ENCODE peak calls at places on chromosomes 5 and 9, in five cellular contexts. One of them, this sample, is unnamed.
A peak's percentile ranks its signal among the peaks of the same experiment; 100 is the strongest.

GRCh38 chr5:179679014-179679674 is 1.7 kb downstream of the CBY3 start:
- DNase-seq in left ventricle myocardium inferior: peak; percentile 73
- DNase-seq in heart right ventricle: peak; percentile 84
- DNase-seq in A549: no peak
- DNase-seq in breast epithelium: peak; percentile 79
- DNase-seq in this sample: peak; percentile 50

GRCh38 chr9:18124760-18125159 is 349.2 kb upstream of the ADAMTSL1 start:
- DNase-seq in left ventricle myocardium inferior: no peak
- DNase-seq in heart right ventricle: no peak
- DNase-seq in A549: no peak
- DNase-seq in breast epithelium: no peak
- DNase-seq in this sample: no peak

GRCh38 chr9:7011395-7012067 is 253.8 kb downstream of the KDM4C start:
- DNase-seq in heart right ventricle: no peak
- DNase-seq in breast epithelium: no peak
- DNase-seq in A549: no peak
- DNase-seq in left ventricle myocardium inferior: no peak
- DNase-seq in this sample: no peak

GRCh38 chr9:6877671-6878161 is 119.9 kb downstream of the KDM4C start:
- DNase-seq in heart right ventricle: no peak
- DNase-seq in A549: peak; percentile 57
- DNase-seq in breast epithelium: no peak
- DNase-seq in left ventricle myocardium inferior: no peak
- DNase-seq in this sample: no peak

GRCh38 chr9:135348076-135348787 is 131.3 kb upstream of the PPP1R26 start:
- DNase-seq in breast epithelium: no peak
- DNase-seq in left ventricle myocardium inferior: no peak
- DNase-seq in A549: no peak
- DNase-seq in heart right ventricle: no peak
- DNase-seq in this sample: no peak

GRCh38 chr5:59341155-59341554 is 552.4 kb downstream of the PDE4D start:
- DNase-seq in left ventricle myocardium inferior: no peak
- DNase-seq in breast epithelium: no peak
- DNase-seq in heart right ventricle: no peak
- DNase-seq in A549: no peak
- DNase-seq in this sample: no peak

GRCh38 chr5:37519807-37520206 is 140.7 kb downstream of the WDR70 start:
- DNase-seq in breast epithelium: no peak
- DNase-seq in heart right ventricle: no peak
- DNase-seq in left ventricle myocardium inferior: no peak
- DNase-seq in A549: no peak
- DNase-seq in this sample: no peak

GRCh38 chr5:11683666-11684065 is 220.6 kb downstream of the CTNND2 start:
- DNase-seq in heart right ventricle: no peak
- DNase-seq in breast epithelium: no peak
- DNase-seq in A549: no peak
- DNase-seq in left ventricle myocardium inferior: peak; percentile 19
- DNase-seq in this sample: no peak

GRCh38 chr9:131800885-131801284 is 61.0 kb upstream of the RAPGEF1 start:
- DNase-seq in left ventricle myocardium inferior: no peak
- DNase-seq in A549: no peak
- DNase-seq in breast epithelium: no peak
- DNase-seq in heart right ventricle: no peak
- DNase-seq in this sample: no peak

GRCh38 chr5:89228355-89228754 is 345.4 kb upstream of the MEF2C start:
- DNase-seq in breast epithelium: no peak
- DNase-seq in heart right ventricle: no peak
- DNase-seq in A549: no peak
- DNase-seq in left ventricle myocardium inferior: no peak
- DNase-seq in this sample: no peak

GRCh38 chr5:102681403-102681983 is 73.6 kb upstream of the PAM start:
- DNase-seq in breast epithelium: no peak
- DNase-seq in heart right ventricle: peak; percentile 35
- DNase-seq in left ventricle myocardium inferior: peak; percentile 32
- DNase-seq in A549: peak; percentile 61
- DNase-seq in this sample: peak; percentile 48

GRCh38 chr9:87518702-87519335 is 21.2 kb downstream of the DAPK1 start:
- DNase-seq in heart right ventricle: peak; percentile 34
- DNase-seq in A549: no peak
- DNase-seq in left ventricle myocardium inferior: peak; percentile 60
- DNase-seq in breast epithelium: no peak
- DNase-seq in this sample: no peak

GRCh38 chr5:180424094-180424493 is 70.1 kb upstream of the CNOT6 start:
- DNase-seq in left ventricle myocardium inferior: no peak
- DNase-seq in breast epithelium: no peak
- DNase-seq in heart right ventricle: no peak
- DNase-seq in A549: no peak
- DNase-seq in this sample: no peak

GRCh38 chr9:5909999-5910398 is 19.3 kb downstream of the MLANA start:
- DNase-seq in breast epithelium: no peak
- DNase-seq in left ventricle myocardium inferior: no peak
- DNase-seq in A549: no peak
- DNase-seq in heart right ventricle: no peak
- DNase-seq in this sample: no peak

GRCh38 chr5:60687927-60688720 is 11.8 kb downstream of the DEPDC1B start:
- DNase-seq in breast epithelium: no peak
- DNase-seq in heart right ventricle: no peak
- DNase-seq in A549: peak; percentile 75
- DNase-seq in left ventricle myocardium inferior: no peak
- DNase-seq in this sample: no peak

GRCh38 chr5:134151723-134152122 is 25.0 kb downstream of the SKP1 start:
- DNase-seq in breast epithelium: no peak
- DNase-seq in A549: no peak
- DNase-seq in left ventricle myocardium inferior: no peak
- DNase-seq in heart right ventricle: no peak
- DNase-seq in this sample: no peak

GRCh38 chr5:134148986-134149539 is 27.7 kb downstream of the SKP1 start:
- DNase-seq in heart right ventricle: no peak
- DNase-seq in left ventricle myocardium inferior: no peak
- DNase-seq in breast epithelium: no peak
- DNase-seq in A549: no peak
- DNase-seq in this sample: no peak

GRCh38 chr5:134149571-134150303 is 27.0 kb downstream of the SKP1 start:
- DNase-seq in left ventricle myocardium inferior: no peak
- DNase-seq in A549: no peak
- DNase-seq in heart right ventricle: no peak
- DNase-seq in breast epithelium: no peak
- DNase-seq in this sample: no peak

GRCh38 chr5:134153241-134153640 is 23.5 kb downstream of the SKP1 start:
- DNase-seq in A549: no peak
- DNase-seq in breast epithelium: no peak
- DNase-seq in left ventricle myocardium inferior: no peak
- DNase-seq in heart right ventricle: no peak
- DNase-seq in this sample: no peak

DNA sequence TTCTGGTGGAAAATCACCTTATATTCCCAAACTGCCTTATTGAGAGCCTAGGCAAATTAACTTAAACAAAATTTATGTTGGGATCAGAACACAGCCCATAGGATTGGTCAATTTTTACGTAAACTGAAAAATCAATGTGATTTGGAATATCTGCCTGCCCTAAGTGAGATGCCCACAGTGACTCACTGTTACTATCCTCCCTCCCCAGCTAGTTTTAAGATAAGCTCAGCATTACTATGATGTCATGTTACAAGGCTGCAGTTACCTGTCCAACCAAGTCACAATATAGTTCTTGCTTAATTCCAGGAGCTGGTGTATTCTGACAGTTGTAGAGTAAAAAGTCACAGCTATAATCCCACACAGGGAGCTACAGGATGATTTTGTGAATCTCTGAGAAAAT is 23.1 kb downstream of the SKP1 start:
- DNase-seq in heart right ventricle: no peak
- DNase-seq in A549: no peak
- DNase-seq in breast epithelium: no peak
- DNase-seq in left ventricle myocardium inferior: no peak
- DNase-seq in this sample: no peak
- H3K9me3 ChIP-seq in heart right ventricle: no peaks in the 10 kb centered on the region
- H3K9me3 ChIP-seq in A549: no peaks in the 10 kb centered on the region
- H3K9me3 ChIP-seq in breast epithelium: no peaks in the 10 kb centered on the region
- H3K9me3 ChIP-seq in left ventricle myocardium inferior: no peaks in the 10 kb centered on the region
- H3K9me3 ChIP-seq in this sample: no peaks in the 10 kb centered on the region

GRCh38 chr5:128876848-128877387 is 88.4 kb upstream of the SLC27A6 start:
- DNase-seq in left ventricle myocardium inferior: no peak
- DNase-seq in breast epithelium: no peak
- DNase-seq in heart right ventricle: no peak
- DNase-seq in A549: no peak
- DNase-seq in this sample: no peak
- H3K9me3 ChIP-seq in left ventricle myocardium inferior: no peaks in the 10 kb centered on the region
- H3K9me3 ChIP-seq in breast epithelium: no peaks in the 10 kb centered on the region
- H3K9me3 ChIP-seq in heart right ventricle: no peaks in the 10 kb centered on the region
- H3K9me3 ChIP-seq in A549: no peaks in the 10 kb centered on the region
- H3K9me3 ChIP-seq in this sample: no peaks in the 10 kb centered on the region

DNA sequence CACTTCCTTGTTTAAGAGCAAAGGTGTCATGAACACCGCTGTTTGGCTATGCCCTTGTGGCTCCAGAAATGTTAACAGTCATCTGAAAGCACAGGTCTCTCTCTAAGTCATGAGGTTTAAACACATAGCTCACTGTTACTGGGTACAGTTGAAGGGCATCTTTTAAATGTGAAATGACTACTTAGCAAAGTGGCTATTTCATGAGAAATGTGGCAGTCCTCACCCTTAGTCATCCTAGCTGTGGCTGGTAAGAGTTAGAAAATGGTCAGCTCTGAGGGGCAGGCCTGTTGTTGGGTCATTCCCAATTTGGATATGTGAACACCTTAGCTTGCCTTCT is 24.2 kb upstream of the TMEM171 start:
- DNase-seq in left ventricle myocardium inferior: no peak
- DNase-seq in A549: no peak
- DNase-seq in heart right ventricle: no peak
- DNase-seq in breast epithelium: no peak
- DNase-seq in this sample: no peak
- H3K9me3 ChIP-seq in left ventricle myocardium inferior: peaks cover 35% of the 10 kb centered on the region
- H3K9me3 ChIP-seq in A549: peaks cover 14% of the 10 kb centered on the region
- H3K9me3 ChIP-seq in heart right ventricle: peaks cover 13% of the 10 kb centered on the region
- H3K9me3 ChIP-seq in breast epithelium: peaks cover 12% of the 10 kb centered on the region
- H3K9me3 ChIP-seq in this sample: no peaks in the 10 kb centered on the region

DNA sequence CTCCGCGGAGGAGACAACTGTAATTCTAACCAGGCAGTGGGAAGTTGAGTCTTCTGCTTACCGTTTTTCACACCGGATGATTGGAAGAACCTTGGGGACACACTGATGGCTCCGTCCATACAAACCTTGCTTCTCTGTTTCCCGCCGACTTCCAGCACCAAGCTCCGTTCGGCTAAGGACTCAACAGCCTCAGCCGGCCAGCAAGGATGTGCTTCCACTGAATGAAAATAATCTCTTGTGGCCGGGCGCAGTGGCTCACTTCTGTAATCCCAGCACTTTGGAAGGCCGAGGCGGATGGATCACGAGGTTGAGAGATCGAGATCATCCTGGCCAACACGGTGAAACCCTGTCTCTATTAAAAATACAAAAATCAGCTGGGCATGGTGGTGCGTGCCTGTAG is 1.8 kb upstream of the EDF1 start:
- DNase-seq in heart right ventricle: no peak
- DNase-seq in A549: no peak
- DNase-seq in breast epithelium: no peak
- DNase-seq in left ventricle myocardium inferior: no peak
- DNase-seq in this sample: no peak
- H3K9me3 ChIP-seq in heart right ventricle: no peaks in the 10 kb centered on the region
- H3K9me3 ChIP-seq in A549: peaks cover 40% of the 10 kb centered on the region
- H3K9me3 ChIP-seq in breast epithelium: no peaks in the 10 kb centered on the region
- H3K9me3 ChIP-seq in left ventricle myocardium inferior: peaks cover 6% of the 10 kb centered on the region
- H3K9me3 ChIP-seq in this sample: no peaks in the 10 kb centered on the region

DNA sequence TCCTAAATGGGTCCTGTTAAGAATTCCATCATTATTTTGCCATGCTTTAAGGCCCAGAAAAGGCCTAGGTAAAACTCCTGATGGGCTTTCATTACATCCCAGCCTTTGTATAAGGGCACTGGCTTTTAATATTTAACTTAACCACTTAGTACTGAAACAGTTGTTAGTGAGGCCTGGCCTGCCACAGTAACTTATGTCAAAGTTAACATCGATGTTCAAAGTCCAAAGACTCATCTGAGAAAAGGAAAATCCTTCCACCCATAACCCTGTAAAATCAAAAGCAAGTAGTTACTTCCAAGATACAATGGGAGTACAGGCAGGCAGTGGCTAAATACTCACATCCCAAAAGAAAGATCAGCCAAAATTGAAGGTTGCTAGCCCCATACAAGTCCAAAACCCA is 15.0 kb upstream of the UGT3A1 start:
- DNase-seq in A549: no peak
- DNase-seq in breast epithelium: no peak
- DNase-seq in left ventricle myocardium inferior: no peak
- DNase-seq in heart right ventricle: no peak
- DNase-seq in this sample: no peak
- H3K9me3 ChIP-seq in A549: no peaks in the 10 kb centered on the region
- H3K9me3 ChIP-seq in breast epithelium: peaks cover 16% of the 10 kb centered on the region
- H3K9me3 ChIP-seq in left ventricle myocardium inferior: peaks cover 16% of the 10 kb centered on the region
- H3K9me3 ChIP-seq in heart right ventricle: no peaks in the 10 kb centered on the region
- H3K9me3 ChIP-seq in this sample: no peaks in the 10 kb centered on the region

DNA sequence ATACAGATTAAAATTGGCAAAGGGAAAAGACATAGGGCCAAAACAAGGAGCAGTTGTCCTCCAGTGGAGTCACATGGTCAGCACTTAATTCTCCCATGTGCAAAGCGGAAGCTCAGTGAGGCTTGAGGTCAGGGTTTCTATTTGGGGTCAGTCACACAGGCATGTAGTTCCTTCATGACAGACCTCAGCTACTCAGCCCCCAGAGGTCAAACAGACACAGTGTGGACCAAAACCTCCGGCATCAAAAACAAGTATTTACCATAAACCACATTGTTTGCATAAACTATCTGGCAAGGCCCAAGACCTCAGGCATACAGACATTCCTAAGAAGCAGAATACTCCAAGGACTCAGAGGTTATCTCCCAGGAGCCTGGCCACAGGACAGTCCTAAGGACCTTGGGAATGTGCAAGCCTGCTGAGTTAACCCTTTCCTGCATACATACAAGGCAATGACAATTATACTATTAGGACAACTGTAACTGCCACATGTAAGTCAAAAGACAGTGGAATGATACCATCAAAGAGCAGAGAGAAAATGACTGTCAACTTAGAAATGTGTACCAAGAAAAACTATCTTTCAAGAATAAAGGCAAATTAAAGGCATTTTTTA is 28.7 kb upstream of the FNIP1 start:
- DNase-seq in breast epithelium: no peak
- DNase-seq in A549: no peak
- DNase-seq in left ventricle myocardium inferior: no peak
- DNase-seq in heart right ventricle: no peak
- DNase-seq in this sample: no peak
- H3K9me3 ChIP-seq in breast epithelium: no peaks in the 10 kb centered on the region
- H3K9me3 ChIP-seq in A549: peaks cover 6% of the 10 kb centered on the region
- H3K9me3 ChIP-seq in left ventricle myocardium inferior: peaks cover 26% of the 10 kb centered on the region
- H3K9me3 ChIP-seq in heart right ventricle: no peaks in the 10 kb centered on the region
- H3K9me3 ChIP-seq in this sample: no peaks in the 10 kb centered on the region

DNA sequence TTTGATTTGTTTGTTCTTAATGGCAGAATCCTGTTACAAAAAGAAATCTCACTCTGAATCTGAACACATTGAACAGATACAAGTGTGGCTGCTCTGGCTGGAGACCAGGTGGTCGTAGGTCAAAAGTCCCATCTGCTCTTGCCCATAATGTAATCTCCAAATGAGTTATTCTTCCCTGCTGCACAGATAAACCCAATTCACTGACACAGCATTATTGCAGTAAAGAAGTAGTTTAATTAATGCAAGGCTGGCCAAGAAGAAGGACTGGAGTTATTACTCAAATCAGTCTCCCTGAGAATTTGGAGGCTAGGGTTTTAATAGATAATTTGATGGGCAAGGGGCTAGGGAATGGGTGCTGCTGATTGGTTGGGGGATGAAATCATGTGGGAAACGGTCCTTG is 52.6 kb downstream of the PUM3 start:
- DNase-seq in left ventricle myocardium inferior: no peak
- DNase-seq in breast epithelium: no peak
- DNase-seq in A549: no peak
- DNase-seq in heart right ventricle: no peak
- DNase-seq in this sample: no peak
- H3K9me3 ChIP-seq in left ventricle myocardium inferior: peaks cover 19% of the 10 kb centered on the region
- H3K9me3 ChIP-seq in breast epithelium: no peaks in the 10 kb centered on the region
- H3K9me3 ChIP-seq in A549: peaks cover 31% of the 10 kb centered on the region
- H3K9me3 ChIP-seq in heart right ventricle: no peaks in the 10 kb centered on the region
- H3K9me3 ChIP-seq in this sample: peaks cover 3% of the 10 kb centered on the region

GRCh38 chr9:123843703-123844102 is 86.2 kb downstream of the DENND1A start:
- DNase-seq in breast epithelium: no peak
- DNase-seq in heart right ventricle: no peak
- DNase-seq in left ventricle myocardium inferior: no peak
- DNase-seq in A549: no peak
- DNase-seq in this sample: no peak
- H3K9me3 ChIP-seq in breast epithelium: peaks cover 41% of the 10 kb centered on the region
- H3K9me3 ChIP-seq in heart right ventricle: peaks cover 26% of the 10 kb centered on the region
- H3K9me3 ChIP-seq in left ventricle myocardium inferior: peaks cover 62% of the 10 kb centered on the region
- H3K9me3 ChIP-seq in A549: peaks cover 39% of the 10 kb centered on the region
- H3K9me3 ChIP-seq in this sample: no peaks in the 10 kb centered on the region